ENCODE peak calls at places on chromosomes 3 and 15, in six cellular contexts. D is mesenchymal stem cell, S is H9, X is IMR-90, Y is H1, A is trophoblast cell. Q is an unnamed sample.

GRCh38 chr3:153165211-153165815 is 3.3 kb downstream of the RAP2B start:
- DNase-seq in Y (no peak), S (no peak), X (peak; percentile 42), D (peak; percentile 42), A (no peak), Q (no peak)

GRCh38 chr15:70236306-70237103 is 138.8 kb upstream of the TLE3 start:
- DNase-seq in D (peak; percentile 49), S (no peak), A (no peak), X (peak; percentile 81), Y (no peak), Q (no peak)

GRCh38 chr15:71186971-71187960 is 72.0 kb downstream of the THSD4 start:
- DNase-seq in A (no peak), D (no peak), S (no peak), X (no peak), Y (peak; percentile 29), Q (peak; percentile 64)

GRCh38 chr15:98805434-98806274 is 157.3 kb downstream of the IGF1R start:
- DNase-seq in X (peak; percentile 7), A (no peak), Y (no peak), S (no peak), D (peak; percentile 34), Q (no peak)

GRCh38 chr3:32423534-32423933 is 31.9 kb downstream of the CMTM7 start:
- DNase-seq in Y (peak; percentile 38), S (no peak), D (no peak), X (no peak), A (no peak), Q (no peak)

GRCh38 chr15:89533861-89534544 is 37.6 kb upstream of the RHCG start:
- DNase-seq in D (no peak), A (no peak), Y (no peak), X (no peak), S (no peak), Q (no peak)

GRCh38 chr3:117939628-117940027 is 1095.0 kb downstream of the IGSF11 start:
- DNase-seq in D (no peak), S (no peak), X (no peak), A (no peak), Y (no peak), Q (no peak)

GRCh38 chr3:133301194-133301593 is 98.7 kb upstream of the BFSP2 start:
- DNase-seq in X (peak; percentile 96), Y (no peak), A (peak; percentile 43), S (no peak), D (peak; percentile 49), Q (no peak)

GRCh38 chr3:13125092-13126015 is 52.1 kb upstream of the IQSEC1 start:
- DNase-seq in A (no peak), D (no peak), X (no peak), Y (no peak), S (no peak), Q (no peak)

GRCh38 chr15:83108266-83109219 is 1.1 kb downstream of the TM6SF1 start:
- DNase-seq in X (peak; percentile 52), Y (no peak), A (peak; percentile 26), D (peak; percentile 55), S (no peak), Q (no peak)
- H3K27ac ChIP-seq in X (no peak overlapping the region), Y (no peak overlapping the region), A (no peak overlapping the region), D (no peak overlapping the region), S (no peak overlapping the region), Q (no peak overlapping the region)

GRCh38 chr3:11929531-11929930 is 74.7 kb upstream of the SYN2 start:
- DNase-seq in D (no peak), A (no peak), S (peak; percentile 5), Y (no peak), X (no peak), Q (no peak)
- H4K91ac ChIP-seq in D (no peak overlapping the region), A (no peak overlapping the region), S (no peak overlapping the region), Y (no peak overlapping the region), X (no peak overlapping the region), Q (no peak overlapping the region)

DNA sequence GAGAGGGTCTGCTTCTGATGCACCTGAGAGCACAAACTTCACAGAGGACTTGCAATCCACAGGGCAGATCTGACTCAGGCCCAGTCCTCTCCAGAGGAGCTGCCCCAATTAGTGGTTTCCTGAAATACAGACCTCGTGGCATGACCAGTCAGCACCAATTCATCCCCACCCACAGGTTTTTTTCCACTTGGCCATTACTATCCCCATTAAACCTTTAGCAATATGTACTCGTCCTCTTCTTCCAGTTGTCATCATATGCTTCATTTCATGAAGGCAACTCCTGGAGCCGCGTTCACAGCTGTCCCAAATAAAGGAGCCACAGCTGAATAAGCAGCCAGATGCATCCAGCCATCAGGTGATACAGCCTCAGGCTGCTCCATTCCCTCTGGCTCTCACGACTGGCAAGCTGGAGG is 163.2 kb downstream of the FMN1 start:
- DNase-seq in A (no peak), X (peak; percentile 75), S (no peak), Y (no peak), D (no peak), Q (no peak)
- H3K27ac ChIP-seq in A (no peak overlapping the region), X (peak overlapping the region; percentile 21), S (no peak overlapping the region), Y (no peak overlapping the region), D (no peak overlapping the region), Q (no peak overlapping the region)

GRCh38 chr3:185555948-185556347 is 3.6 kb upstream of the LIPH start:
- DNase-seq in X (no peak), Y (no peak), S (no peak), A (no peak), D (no peak), Q (no peak)

GRCh38 chr3:185561374-185561943 is 9.1 kb upstream of the LIPH start:
- DNase-seq in D (no peak), Y (no peak), S (peak; percentile 44), X (no peak), A (no peak), Q (no peak)

GRCh38 chr3:185559706-185560090 is 7.3 kb upstream of the LIPH start:
- DNase-seq in Y (peak; percentile 29), X (no peak), S (no peak), A (no peak), D (no peak), Q (no peak)

GRCh38 chr3:185560676-185561075 is 8.3 kb upstream of the LIPH start:
- DNase-seq in S (no peak), A (no peak), X (no peak), D (no peak), Y (no peak), Q (no peak)

GRCh38 chr3:185558395-185558794 is 6.0 kb upstream of the LIPH start:
- DNase-seq in X (no peak), Y (no peak), S (no peak), D (no peak), A (peak; percentile 42), Q (no peak)
- H4K91ac ChIP-seq in X (no peak overlapping the region), Y (no peak overlapping the region), S (no peak overlapping the region), D (no peak overlapping the region), A (no peak overlapping the region), Q (no peak overlapping the region)

DNA sequence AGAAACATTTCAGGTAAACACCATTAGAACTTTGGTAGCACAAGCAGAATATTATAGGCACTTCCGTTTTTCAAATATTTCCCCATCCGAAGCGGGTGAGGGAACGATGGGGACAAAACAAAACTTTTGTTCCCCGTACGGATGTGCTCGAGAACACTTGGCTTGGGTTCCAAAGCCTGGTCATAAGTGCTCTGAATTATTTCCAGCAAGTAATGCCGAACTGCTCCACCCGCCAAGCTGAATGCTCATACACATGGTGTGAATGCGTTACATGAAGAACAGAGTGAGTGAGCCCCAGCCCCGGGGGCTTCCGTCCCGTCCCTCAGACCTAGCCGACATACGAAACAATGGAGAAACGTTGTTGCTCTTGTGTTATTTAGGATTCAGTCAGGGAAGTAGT is 438.1 kb upstream of the ARRDC4 start:
- DNase-seq in D (no peak), S (no peak), X (no peak), Y (no peak), A (no peak), Q (no peak)
- H3K27ac ChIP-seq in D (no peak overlapping the region), S (no peak overlapping the region), X (no peak overlapping the region), Y (no peak overlapping the region), A (no peak overlapping the region), Q (no peak overlapping the region)

GRCh38 chr15:27088584-27089232 is 117.7 kb downstream of the GABRG3 start:
- DNase-seq in S (no peak), X (no peak), D (no peak), Y (no peak), A (no peak), Q (no peak)
- H4K91ac ChIP-seq in S (no peak overlapping the region), X (no peak overlapping the region), D (no peak overlapping the region), Y (no peak overlapping the region), A (peak overlapping the region; percentile 25), Q (no peak overlapping the region)

GRCh38 chr3:101036213-101036618 is 43.0 kb upstream of the ABI3BP start:
- DNase-seq in Y (no peak), S (peak; percentile 30), D (peak; percentile 84), A (peak; percentile 91), X (peak; percentile 96), Q (peak; percentile 4)
- H3K27ac ChIP-seq in Y (no peak overlapping the region), S (no peak overlapping the region), D (peak overlapping the region; percentile 93), A (peak overlapping the region; percentile 78), X (peak overlapping the region; percentile 96), Q (no peak overlapping the region)

Q was measured in neuronal stem cell.